ENCODE peak calls at places on chromosomes 4 and X, in nine cellular contexts. L, V, M, J, U, K, G, S and A are unnamed samples.

GRCh38 chr4:57369446-57369845 is 259.3 kb upstream of the IGFBP7 start:
- DNase-seq in L (no peak), V (no peak), M (no peak), J (no peak), U (no peak), K (no peak), G (no peak), S (no peak), A (no peak)

GRCh38 chr4:164904941-164905340 is 28.0 kb downstream of the APELA start:
- DNase-seq in L (no peak), V (no peak), M (no peak), J (no peak), U (no peak), K (no peak), G (no peak), S (no peak), A (no peak)

GRCh38 chrX:39504850-39505259 is 592.9 kb downstream of the BCOR start:
- DNase-seq in L (no peak), V (no peak), M (no peak), J (no peak), U (no peak), K (peak; percentile 9), G (no peak), S (no peak), A (peak; percentile 15)

GRCh38 chr4:48761286-48761685 is 18.8 kb downstream of the FRYL start:
- DNase-seq in L (no peak), V (no peak), M (no peak), J (no peak), U (no peak), K (no peak), G (no peak), S (no peak), A (no peak)

GRCh38 chrX:44223150-44223549 is 120.3 kb downstream of the EFHC2 start:
- DNase-seq in L (no peak), V (peak; percentile 72), M (peak; percentile 74), J (no peak), U (no peak), K (peak; percentile 25), G (no peak), S (no peak), A (no peak)

GRCh38 chrX:22081475-22082092 is 49.5 kb downstream of the PHEX start:
- DNase-seq in L (peak; percentile 26), V (peak; percentile 7), M (peak; percentile 36), J (no peak), U (peak; percentile 54), K (peak; percentile 71), G (peak; percentile 56), S (peak; percentile 28), A (peak; percentile 75)

GRCh38 chr4:69831646-69832325 is 28.2 kb downstream of the SULT1E1 start:
- DNase-seq in L (no peak), V (no peak), M (no peak), J (no peak), U (no peak), K (no peak), G (no peak), S (no peak), A (no peak)

GRCh38 chrX:56812515-56813105 is 83.6 kb downstream of the NBDY start:
- DNase-seq in L (no peak), V (no peak), M (no peak), J (no peak), U (no peak), K (peak; percentile 17), G (no peak), S (no peak), A (no peak)

GRCh38 chrX:11944486-11944885 is 186.4 kb downstream of the MSL3 start:
- DNase-seq in L (no peak), V (peak; percentile 43), M (peak; percentile 18), J (no peak), U (peak; percentile 65), K (peak; percentile 82), G (peak; percentile 38), S (no peak), A (peak; percentile 36)

GRCh38 chr4:176967586-176967985 is 174.9 kb upstream of the VEGFC start:
- DNase-seq in L (no peak), V (no peak), M (no peak), J (no peak), U (no peak), K (no peak), G (no peak), S (no peak), A (no peak)

GRCh38 chr4:154593868-154594267 is 3.3 kb upstream of the FGA start:
- DNase-seq in L (no peak), V (no peak), M (no peak), J (no peak), U (no peak), K (no peak), G (no peak), S (no peak), A (no peak)

GRCh38 chr4:42401171-42401570 is 3.9 kb downstream of the SHISA3 start:
- DNase-seq in L (no peak), V (no peak), M (no peak), J (peak; percentile 1), U (no peak), K (no peak), G (no peak), S (no peak), A (no peak)

GRCh38 chr4:61555789-61556188 is 355.7 kb downstream of the ADGRL3 start:
- DNase-seq in L (no peak), V (no peak), M (no peak), J (no peak), U (no peak), K (peak; percentile 45), G (no peak), S (no peak), A (no peak)

GRCh38 chr4:40980318-40980883 is 230.6 kb downstream of the NSUN7 start:
- DNase-seq in L (no peak), V (no peak), M (no peak), J (no peak), U (peak; percentile 45), K (peak; percentile 55), G (peak; percentile 6), S (no peak), A (no peak)

GRCh38 chrX:47574609-47575325 is 7.5 kb upstream of the TIMP1 start:
- DNase-seq in L (no peak), V (no peak), M (no peak), J (no peak), U (no peak), K (no peak), G (no peak), S (no peak), A (peak; percentile 22)

GRCh38 chr4:1277667-1278335 is 11.9 kb upstream of the MAEA start:
- DNase-seq in L (no peak), V (no peak), M (no peak), J (no peak), U (no peak), K (peak; percentile 33), G (no peak), S (no peak), A (no peak)

GRCh38 chrX:24566233-24566632 is 80.9 kb downstream of the PCYT1B start:
- DNase-seq in L (no peak), V (no peak), M (no peak), J (no peak), U (no peak), K (no peak), G (no peak), S (no peak), A (no peak)

GRCh38 chrX:50066318-50066937 is 134.4 kb downstream of the AKAP4 start:
- DNase-seq in L (no peak), V (no peak), M (no peak), J (no peak), U (no peak), K (no peak), G (no peak), S (no peak), A (no peak)

GRCh38 chr4:184433258-184433892 is 41.0 kb downstream of the IRF2 start:
- DNase-seq in L (no peak), V (no peak), M (no peak), J (no peak), U (no peak), K (no peak), G (no peak), S (no peak), A (no peak)

GRCh38 chr4:183348706-183349659 is 26.8 kb upstream of the CLDN24 start:
- DNase-seq in L (no peak), V (peak; percentile 63), M (peak; percentile 78), J (no peak), U (no peak), K (peak; percentile 90), G (no peak), S (no peak), A (no peak)

GRCh38 chrX:105636667-105637066 is 185.7 kb upstream of the NRK start:
- DNase-seq in L (no peak), V (no peak), M (no peak), J (peak; percentile 75), U (no peak), K (no peak), G (no peak), S (no peak), A (peak; percentile 33)

GRCh38 chr4:141807501-141807900 is 171.1 kb downstream of the IL15 start:
- DNase-seq in L (no peak), V (peak; percentile 3), M (no peak), J (no peak), U (no peak), K (peak; percentile 35), G (no peak), S (no peak), A (no peak)

GRCh38 chrX:13440166-13440565 is 120.3 kb upstream of the ATXN3L start:
- DNase-seq in L (no peak), V (no peak), M (no peak), J (peak; percentile 45), U (no peak), K (no peak), G (no peak), S (no peak), A (no peak)

GRCh38 chr4:74203467-74203866 is 45.5 kb downstream of the MTHFD2L start:
- DNase-seq in L (no peak), V (no peak), M (no peak), J (no peak), U (no peak), K (no peak), G (no peak), S (no peak), A (no peak)

GRCh38 chr4:30538794-30539193 is 181.4 kb upstream of the PCDH7 start:
- DNase-seq in L (no peak), V (no peak), M (no peak), J (no peak), U (no peak), K (no peak), G (no peak), S (no peak), A (no peak)

GRCh38 chr4:120132935-120133334 is 66.3 kb upstream of the MAD2L1 start:
- DNase-seq in L (no peak), V (no peak), M (no peak), J (no peak), U (no peak), K (peak; percentile 52), G (no peak), S (no peak), A (no peak)

GRCh38 chr4:97457253-97457652 is 686.0 kb downstream of the STPG2 start:
- DNase-seq in L (no peak), V (no peak), M (no peak), J (no peak), U (no peak), K (no peak), G (no peak), S (no peak), A (no peak)

GRCh38 chr4:73453701-73454005 is 17.6 kb downstream of the AFP start:
- DNase-seq in L (no peak), V (no peak), M (no peak), J (no peak), U (no peak), K (no peak), G (no peak), S (no peak), A (no peak)

GRCh38 chr4:62898115-62898514 is 1511.1 kb downstream of the TECRL start:
- DNase-seq in L (no peak), V (no peak), M (no peak), J (no peak), U (no peak), K (no peak), G (no peak), S (no peak), A (no peak)

GRCh38 chr4:90842960-90843359 is 715.8 kb downstream of the CCSER1 start:
- DNase-seq in L (no peak), V (no peak), M (no peak), J (no peak), U (no peak), K (no peak), G (no peak), S (no peak), A (no peak)

GRCh38 chr4:94833394-94833793 is 75.6 kb downstream of the BMPR1B start:
- DNase-seq in L (no peak), V (no peak), M (no peak), J (no peak), U (no peak), K (peak; percentile 65), G (no peak), S (no peak), A (no peak)